ENCODE peak calls at places on chromosomes 1 and 21, in eight cellular contexts. V, I, R, X, A, P, N and H are unnamed samples.

GRCh38 chr1:224736619-224737352 is 120.7 kb downstream of the CNIH3 start:
- DNase-seq in V (no peak), I (no peak), R (no peak), X (no peak), A (no peak), P (no peak), N (no peak), H (no peak)

GRCh38 chr1:86741947-86742572 is 37.7 kb downstream of the SH3GLB1 start:
- DNase-seq in V (peak; percentile 36), I (no peak), R (no peak), X (no peak), A (peak; percentile 26), P (no peak), N (no peak), H (peak; percentile 37)

GRCh38 chr1:234702342-234703000 is 92.5 kb upstream of the IRF2BP2 start:
- DNase-seq in V (no peak), I (no peak), R (no peak), X (no peak), A (no peak), P (no peak), N (no peak), H (no peak)

GRCh38 chr1:6409733-6410132 is 10.0 kb downstream of the HES2 start:
- DNase-seq in V (no peak), I (no peak), R (no peak), X (no peak), A (no peak), P (no peak), N (no peak), H (no peak)

GRCh38 chr1:166952002-166952746 is 23.2 kb downstream of the ILDR2 start:
- DNase-seq in V (no peak), I (no peak), R (no peak), X (no peak), A (no peak), P (no peak), N (no peak), H (no peak)

GRCh38 chr21:42265229-42265812 is 46.4 kb downstream of the ABCG1 start:
- DNase-seq in V (no peak), I (no peak), R (no peak), X (no peak), A (no peak), P (no peak), N (no peak), H (no peak)

GRCh38 chr21:46022551-46023107 is 41.1 kb downstream of the COL6A1 start:
- DNase-seq in V (no peak), I (no peak), R (no peak), X (no peak), A (no peak), P (no peak), N (no peak), H (no peak)

GRCh38 chr1:67840449-67840848 is 7.2 kb upstream of the GNG12 start:
- DNase-seq in V (no peak), I (peak; percentile 59), R (no peak), X (no peak), A (no peak), P (no peak), N (no peak), H (no peak)

GRCh38 chr21:39097335-39097861 is 85.9 kb downstream of the PSMG1 start:
- DNase-seq in V (no peak), I (no peak), R (no peak), X (no peak), A (no peak), P (no peak), N (no peak), H (no peak)

GRCh38 chr1:43934279-43934985 is 831 bp downstream of the ARTN start:
- DNase-seq in V (peak; percentile 31), I (peak; percentile 20), R (no peak), X (no peak), A (no peak), P (peak; percentile 75), N (peak; percentile 48), H (peak; percentile 71)

GRCh38 chr1:246091477-246091876 is 415.6 kb downstream of the SMYD3 start:
- DNase-seq in V (no peak), I (no peak), R (no peak), X (no peak), A (no peak), P (no peak), N (no peak), H (no peak)

GRCh38 chr1:169103002-169103401 is 3.5 kb upstream of the ATP1B1 start:
- DNase-seq in V (no peak), I (no peak), R (no peak), X (no peak), A (no peak), P (no peak), N (no peak), H (no peak)

GRCh38 chr1:247146671-247147070 is 25.1 kb downstream of the ZNF124 start:
- DNase-seq in V (no peak), I (no peak), R (no peak), X (no peak), A (no peak), P (peak; percentile 6), N (no peak), H (no peak)

GRCh38 chr21:34881894-34882371 is 167.2 kb downstream of the RUNX1 start:
- DNase-seq in V (no peak), I (peak; percentile 72), R (no peak), X (no peak), A (no peak), P (no peak), N (no peak), H (no peak)

GRCh38 chr1:67748630-67749029 is 63.6 kb downstream of the GADD45A start:
- DNase-seq in V (no peak), I (no peak), R (no peak), X (no peak), A (no peak), P (no peak), N (no peak), H (no peak)

GRCh38 chr1:28518745-28519341 is 13.0 kb downstream of the RCC1 start:
- DNase-seq in V (no peak), I (no peak), R (no peak), X (no peak), A (peak; percentile 10), P (no peak), N (peak; percentile 73), H (no peak)

GRCh38 chr21:34881421-34881820 is 167.7 kb downstream of the RUNX1 start:
- DNase-seq in V (no peak), I (peak; percentile 26), R (no peak), X (no peak), A (no peak), P (no peak), N (no peak), H (no peak)

GRCh38 chr1:206829282-206829681 is 36.1 kb upstream of the IL20 start:
- DNase-seq in V (peak; percentile 10), I (no peak), R (no peak), X (no peak), A (no peak), P (no peak), N (no peak), H (no peak)

GRCh38 chr1:218874313-218874712 is 299.4 kb upstream of the LYPLAL1 start:
- DNase-seq in V (no peak), I (no peak), R (no peak), X (no peak), A (no peak), P (no peak), N (no peak), H (no peak)

GRCh38 chr1:236495359-236496120 is 28.2 kb upstream of the LGALS8 start:
- DNase-seq in V (peak; percentile 7), I (no peak), R (no peak), X (no peak), A (no peak), P (no peak), N (no peak), H (no peak)

GRCh38 chr1:110133436-110133835 is 16.9 kb upstream of the SLC6A17 start:
- DNase-seq in V (no peak), I (no peak), R (no peak), X (no peak), A (no peak), P (no peak), N (no peak), H (no peak)